ENCODE peak calls at places on chromosomes 6 and 20, in six cellular contexts. E, U, K, F, P and N are unnamed samples.

GRCh38 chr6:44535446-44535845 is 147.9 kb downstream of the CDC5L start:
- DNase-seq in E (no peak), U (no peak), K (no peak), F (no peak), P (no peak), N (no peak)

GRCh38 chr6:127515234-127515793 is 3.8 kb downstream of the MTCL3 start:
- DNase-seq in E (peak; percentile 85), U (no peak), K (no peak), F (no peak), P (peak; percentile 45), N (no peak)

GRCh38 chr6:147546501-147547368 is 38.2 kb downstream of the SAMD5 start:
- DNase-seq in E (no peak), U (no peak), K (no peak), F (no peak), P (no peak), N (no peak)

GRCh38 chr6:155313602-155314091 is 637 bp downstream of the TFB1M start:
- DNase-seq in E (peak; percentile 71), U (no peak), K (peak; percentile 61), F (no peak), P (no peak), N (no peak)

GRCh38 chr20:60437418-60437817 is 479.2 kb downstream of the CDH26 start:
- DNase-seq in E (no peak), U (no peak), K (no peak), F (no peak), P (no peak), N (no peak)

GRCh38 chr6:34531580-34532201 is 24.4 kb downstream of the SPDEF start:
- DNase-seq in E (peak; percentile 43), U (no peak), K (peak; percentile 85), F (no peak), P (peak; percentile 52), N (peak; percentile 48)

GRCh38 chr20:57843941-57844625 is 134.3 kb upstream of the PMEPA1 start:
- DNase-seq in E (no peak), U (no peak), K (no peak), F (no peak), P (no peak), N (no peak)

GRCh38 chr6:36195471-36196048 is 984 bp upstream of the BRPF3 start:
- DNase-seq in E (peak; percentile 23), U (no peak), K (peak; percentile 7), F (no peak), P (no peak), N (no peak)

GRCh38 chr20:9040874-9041524 is 27.9 kb upstream of the PLCB4 start:
- DNase-seq in E (no peak), U (no peak), K (no peak), F (no peak), P (no peak), N (no peak)

GRCh38 chr6:8674088-8674487 is 238.7 kb upstream of the SLC35B3 start:
- DNase-seq in E (no peak), U (no peak), K (no peak), F (peak; percentile 1), P (no peak), N (no peak)

GRCh38 chr20:50189681-50190250 is 864 bp upstream of the CEBPB start:
- DNase-seq in E (no peak), U (no peak), K (no peak), F (no peak), P (peak; percentile 72), N (no peak)

GRCh38 chr6:99588618-99589289 is 17.9 kb upstream of the PRDM13 start:
- DNase-seq in E (peak; percentile 85), U (peak; percentile 55), K (peak; percentile 78), F (no peak), P (peak; percentile 75), N (peak; percentile 24)

GRCh38 chr6:49333345-49334120 is 129.5 kb downstream of the MMUT start:
- DNase-seq in E (no peak), U (no peak), K (no peak), F (no peak), P (no peak), N (no peak)

GRCh38 chr6:22078288-22078687 is 218.5 kb downstream of the PRL start:
- DNase-seq in E (no peak), U (no peak), K (no peak), F (no peak), P (no peak), N (no peak)

GRCh38 chr6:133903855-133904254 is 14.9 kb downstream of the TCF21 start:
- DNase-seq in E (no peak), U (no peak), K (no peak), F (no peak), P (no peak), N (no peak)

GRCh38 chr20:37524221-37524700 is 3.2 kb downstream of the NNAT start:
- DNase-seq in E (peak; percentile 96), U (no peak), K (no peak), F (no peak), P (no peak), N (no peak)

GRCh38 chr20:16929756-16930155 is 181.6 kb downstream of the OTOR start:
- DNase-seq in E (no peak), U (no peak), K (no peak), F (no peak), P (no peak), N (no peak)

GRCh38 chr6:11621119-11621518 is 83.6 kb downstream of the TMEM170B start:
- DNase-seq in E (no peak), U (no peak), K (no peak), F (no peak), P (no peak), N (no peak)

GRCh38 chr20:48338717-48339116 is 489.1 kb downstream of the PREX1 start:
- DNase-seq in E (no peak), U (peak; percentile 15), K (no peak), F (no peak), P (no peak), N (no peak)

GRCh38 chr20:61306935-61307475 is 54.9 kb downstream of the CDH4 start:
- DNase-seq in E (no peak), U (no peak), K (no peak), F (no peak), P (no peak), N (no peak)